ENCODE peak calls at places on chromosome 9, in eight cellular contexts. S, M, D, Z, G, U, V and Q are unnamed samples.

GRCh38 chr9:13163287-13163686 is 116.2 kb downstream of the MPDZ start:
- DNase-seq in S (no peak), M (no peak), D (no peak), Z (no peak), G (no peak), U (no peak), V (no peak), Q (no peak)

GRCh38 chr9:109192732-109193361 is 25.8 kb upstream of the FRRS1L start:
- DNase-seq in S (peak), M (peak), D (peak), Z (no peak), G (peak), U (no peak), V (no peak), Q (no peak)

GRCh38 chr9:129392093-129392541 is 214.1 kb upstream of the IER5L start:
- DNase-seq in S (no peak), M (peak), D (no peak), Z (no peak), G (no peak), U (peak), V (no peak), Q (no peak)

GRCh38 chr9:26308328-26308727 is 584.3 kb downstream of the CAAP1 start:
- DNase-seq in S (no peak), M (no peak), D (no peak), Z (no peak), G (no peak), U (no peak), V (no peak), Q (no peak)

GRCh38 chr9:127930298-127931091 is at the start of gene PIP5KL1:
- DNase-seq in S (peak), M (peak), D (peak), Z (peak), G (peak), U (peak), V (peak), Q (peak)

GRCh38 chr9:17319822-17320221 is 185.0 kb downstream of the CNTLN start:
- DNase-seq in S (no peak), M (peak), D (no peak), Z (no peak), G (no peak), U (no peak), V (no peak), Q (no peak)

GRCh38 chr9:105818903-105819302 is 124.6 kb downstream of the TMEM38B start:
- DNase-seq in S (no peak), M (no peak), D (no peak), Z (no peak), G (no peak), U (no peak), V (no peak), Q (no peak)

GRCh38 chr9:22446589-22446949 is at the start of gene DMRTA1:
- DNase-seq in S (no peak), M (peak), D (peak), Z (peak), G (peak), U (peak), V (no peak), Q (no peak)

GRCh38 chr9:87640385-87640795 is 85.5 kb upstream of the CTSL start:
- DNase-seq in S (no peak), M (peak), D (no peak), Z (no peak), G (peak), U (no peak), V (no peak), Q (no peak)

GRCh38 chr9:133114451-133114885 is 6.6 kb downstream of the RALGDS start:
- DNase-seq in S (no peak), M (peak), D (no peak), Z (peak), G (no peak), U (peak), V (no peak), Q (no peak)

GRCh38 chr9:110626109-110626829 is 42.3 kb upstream of the MUSK start:
- DNase-seq in S (no peak), M (no peak), D (no peak), Z (peak), G (no peak), U (no peak), V (no peak), Q (no peak)

GRCh38 chr9:18358325-18358724 is 115.6 kb upstream of the ADAMTSL1 start:
- DNase-seq in S (no peak), M (no peak), D (no peak), Z (no peak), G (no peak), U (no peak), V (no peak), Q (no peak)

GRCh38 chr9:34540826-34541225 is 18.0 kb upstream of the ENHO start:
- DNase-seq in S (no peak), M (peak), D (no peak), Z (no peak), G (no peak), U (no peak), V (no peak), Q (no peak)

GRCh38 chr9:132586830-132587483 is 4.6 kb downstream of the BARHL1 start:
- DNase-seq in S (no peak), M (peak), D (no peak), Z (no peak), G (no peak), U (no peak), V (no peak), Q (no peak)

GRCh38 chr9:112642126-112642525 is 75.8 kb downstream of the INIP start:
- DNase-seq in S (no peak), M (no peak), D (no peak), Z (peak), G (no peak), U (no peak), V (no peak), Q (no peak)

GRCh38 chr9:101635020-101635419 is 40.3 kb upstream of the PPP3R2 start:
- DNase-seq in S (no peak), M (no peak), D (no peak), Z (no peak), G (no peak), U (no peak), V (no peak), Q (no peak)

GRCh38 chr9:133771486-133772482 is 33.6 kb upstream of the SARDH start:
- DNase-seq in S (no peak), M (no peak), D (peak), Z (peak), G (peak), U (peak), V (no peak), Q (no peak)

GRCh38 chr9:89602978-89603628 is 1.7 kb upstream of the GADD45G start:
- DNase-seq in S (peak), M (peak), D (peak), Z (peak), G (peak), U (peak), V (peak), Q (peak)

GRCh38 chr9:97440160-97440559 is 28.3 kb downstream of the TDRD7 start:
- DNase-seq in S (no peak), M (no peak), D (no peak), Z (no peak), G (no peak), U (no peak), V (no peak), Q (no peak)

DNA sequence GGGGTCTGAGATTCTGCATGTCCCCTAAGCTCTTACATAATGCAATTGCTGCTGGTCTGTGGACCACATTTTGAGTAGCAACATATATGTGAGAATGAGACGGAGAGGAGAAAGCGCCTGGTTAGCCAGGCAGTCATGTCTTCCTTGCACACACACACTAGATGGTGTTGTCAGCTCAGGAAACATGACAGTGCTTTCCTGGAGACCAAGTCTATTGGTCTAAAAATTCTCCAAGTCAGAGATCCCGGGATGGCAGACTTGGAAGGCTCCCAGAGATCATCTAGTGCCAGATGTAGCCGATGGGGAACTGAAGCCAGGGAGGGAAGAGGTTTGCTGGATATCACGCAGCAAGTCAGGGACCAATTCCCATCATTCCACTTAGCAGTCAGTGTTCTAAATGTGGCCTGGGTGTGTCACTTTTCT is 53.4 kb downstream of the GALNT12 start:
- DNase-seq in S (peak), M (peak), D (no peak), Z (peak), G (peak), U (no peak), V (no peak), Q (no peak)
- TF ChIP-seq CTCF in S (peak), M (peak), D (no peak), Z (peak), G (no peak), U (peak), V (no peak), Q (no peak)

DNA sequence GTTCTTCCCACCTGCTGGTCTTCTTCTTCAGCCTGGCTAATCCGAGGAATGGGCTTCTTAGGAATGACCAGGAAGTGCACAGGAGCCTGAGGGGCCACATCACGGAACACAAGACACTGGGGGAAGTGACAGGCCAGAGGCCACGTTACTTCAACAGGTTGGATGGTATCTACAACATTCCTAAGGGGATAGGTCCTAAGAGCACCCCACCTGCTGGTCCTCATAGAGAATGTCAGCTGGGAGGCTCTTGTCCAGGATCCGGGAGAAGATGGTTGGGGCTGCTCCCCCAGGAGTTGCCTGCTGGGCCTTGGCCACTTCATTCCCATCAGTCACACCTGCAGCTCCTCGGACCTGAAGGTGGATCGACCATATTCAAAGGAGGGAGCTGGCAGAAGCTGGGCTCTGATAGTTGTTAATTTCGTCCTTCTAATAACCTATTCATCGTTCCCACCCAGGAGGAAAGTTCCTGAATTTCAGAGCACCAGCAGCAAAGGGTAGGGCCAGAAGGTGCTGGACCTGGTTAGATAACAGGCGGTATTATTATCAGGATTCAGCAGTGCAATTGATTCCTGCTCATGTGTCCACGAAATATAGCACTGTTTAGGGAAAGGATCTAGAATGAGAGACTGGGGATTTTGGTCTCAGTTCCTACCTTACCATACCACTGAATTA is 1.3 kb downstream of the HINT2 start:
- DNase-seq in S (peak), M (peak), D (peak), Z (no peak), G (no peak), U (no peak), V (no peak), Q (no peak)
- TF ChIP-seq CTCF in S (peak), M (peak), D (peak), Z (peak), G (no peak), U (no peak), V (no peak), Q (no peak)

GRCh38 chr9:137406876-137407589 is 15.9 kb downstream of the EXD3 start:
- DNase-seq in S (no peak), M (peak), D (peak), Z (peak), G (peak), U (peak), V (peak), Q (no peak)
- TF ChIP-seq CTCF in S (no peak), M (peak), D (peak), Z (peak), G (no peak), U (peak), V (peak), Q (no peak)

GRCh38 chr9:113796651-113797426 is 79.3 kb upstream of the ZNF618 start:
- DNase-seq in S (no peak), M (no peak), D (peak), Z (no peak), G (peak), U (no peak), V (no peak), Q (no peak)
- TF ChIP-seq CTCF in S (no peak), M (no peak), D (peak), Z (no peak), G (no peak), U (no peak), V (no peak), Q (no peak)

GRCh38 chr9:84779892-84780291 is 110.4 kb downstream of the NTRK2 start:
- DNase-seq in S (no peak), M (no peak), D (no peak), Z (no peak), G (no peak), U (no peak), V (no peak), Q (no peak)

GRCh38 chr9:84778537-84778936 is 109.0 kb downstream of the NTRK2 start:
- DNase-seq in S (no peak), M (no peak), D (no peak), Z (no peak), G (no peak), U (no peak), V (no peak), Q (no peak)

GRCh38 chr9:84780385-84780784 is 110.9 kb downstream of the NTRK2 start:
- DNase-seq in S (no peak), M (no peak), D (no peak), Z (no peak), G (no peak), U (no peak), V (no peak), Q (no peak)

GRCh38 chr9:84782228-84782866 is 112.8 kb downstream of the NTRK2 start:
- DNase-seq in S (no peak), M (no peak), D (no peak), Z (no peak), G (no peak), U (no peak), V (no peak), Q (no peak)

DNA sequence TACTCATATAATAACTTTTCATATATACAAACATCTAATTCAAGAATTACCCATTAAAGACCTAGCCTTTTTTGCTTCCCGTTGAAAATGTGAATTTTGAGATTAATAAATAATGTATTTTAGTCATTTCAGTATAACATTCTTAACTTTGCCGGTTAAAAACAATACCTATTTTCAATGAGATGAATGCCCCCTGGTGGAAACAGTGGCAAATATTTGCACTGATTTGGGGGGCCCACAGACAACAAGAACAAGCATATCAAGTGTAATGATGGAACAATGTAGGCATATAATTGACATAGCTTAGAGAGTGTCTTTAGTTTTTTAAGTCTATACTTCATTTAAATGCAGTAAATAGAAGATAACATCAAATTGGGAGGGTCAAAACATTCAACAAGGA is 111.9 kb downstream of the NTRK2 start:
- DNase-seq in S (peak), M (peak), D (peak), Z (no peak), G (no peak), U (no peak), V (no peak), Q (no peak)
- TF ChIP-seq CTCF in S (peak), M (peak), D (peak), Z (peak), G (no peak), U (peak), V (no peak), Q (no peak)

GRCh38 chr9:72205513-72205912 is 56.3 kb downstream of the GDA start:
- DNase-seq in S (no peak), M (no peak), D (no peak), Z (no peak), G (no peak), U (no peak), V (no peak), Q (no peak)

GRCh38 chr9:72200452-72200851 is 51.2 kb downstream of the GDA start:
- DNase-seq in S (no peak), M (no peak), D (no peak), Z (no peak), G (no peak), U (no peak), V (no peak), Q (no peak)

GRCh38 chr9:72207278-72207677 is 58.0 kb downstream of the GDA start:
- DNase-seq in S (no peak), M (no peak), D (no peak), Z (no peak), G (no peak), U (no peak), V (no peak), Q (no peak)

GRCh38 chr9:72204062-72204461 is 54.8 kb downstream of the GDA start:
- DNase-seq in S (no peak), M (no peak), D (no peak), Z (no peak), G (no peak), U (no peak), V (no peak), Q (no peak)

GRCh38 chr9:72203205-72203803 is 54.1 kb downstream of the GDA start:
- DNase-seq in S (peak), M (peak), D (peak), Z (no peak), G (no peak), U (no peak), V (no peak), Q (no peak)
- TF ChIP-seq CTCF in S (peak), M (peak), D (peak), Z (peak), G (no peak), U (peak), V (no peak), Q (no peak)

DNA sequence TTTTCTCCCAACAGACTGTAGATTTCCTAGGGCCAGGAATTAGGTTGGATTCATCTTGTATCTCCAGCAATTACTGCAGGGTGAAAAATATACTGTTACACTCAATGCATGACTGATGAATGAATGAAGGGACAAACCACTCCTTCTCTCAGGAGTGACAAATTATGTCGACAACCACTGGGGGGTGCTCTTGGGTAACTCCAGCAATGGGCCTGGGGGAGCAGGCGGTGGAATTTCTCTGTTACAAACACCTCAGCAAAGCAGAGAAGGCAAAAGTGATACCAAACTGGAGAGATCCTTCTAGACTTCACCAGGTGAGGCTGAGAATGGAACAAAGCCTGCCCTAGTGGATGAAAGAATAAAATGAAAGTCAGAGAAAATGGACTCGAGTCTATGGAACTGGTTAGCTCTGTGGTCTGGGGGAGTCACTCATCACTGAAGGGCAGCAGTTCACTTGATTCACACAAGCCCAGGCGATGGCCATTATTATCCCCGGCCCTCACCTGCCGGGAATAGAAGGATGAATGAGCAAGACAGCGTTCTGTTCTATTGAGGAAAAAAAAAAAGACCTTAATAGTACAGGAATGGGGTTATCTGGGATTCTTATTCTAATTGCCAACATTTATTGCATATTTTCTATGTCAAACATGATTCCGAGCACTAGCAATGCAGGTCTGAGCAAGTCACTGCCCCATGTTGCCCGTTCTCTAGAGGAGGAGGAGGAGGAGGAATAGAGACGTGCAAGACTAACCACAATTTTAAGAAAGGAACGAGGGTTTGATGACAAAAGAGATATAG is 341.1 kb downstream of the ASTN2 start:
- DNase-seq in S (peak), M (peak), D (peak), Z (no peak), G (no peak), U (no peak), V (no peak), Q (no peak)
- TF ChIP-seq CTCF in S (peak), M (peak), D (peak), Z (peak), G (no peak), U (peak), V (no peak), Q (no peak)

DNA sequence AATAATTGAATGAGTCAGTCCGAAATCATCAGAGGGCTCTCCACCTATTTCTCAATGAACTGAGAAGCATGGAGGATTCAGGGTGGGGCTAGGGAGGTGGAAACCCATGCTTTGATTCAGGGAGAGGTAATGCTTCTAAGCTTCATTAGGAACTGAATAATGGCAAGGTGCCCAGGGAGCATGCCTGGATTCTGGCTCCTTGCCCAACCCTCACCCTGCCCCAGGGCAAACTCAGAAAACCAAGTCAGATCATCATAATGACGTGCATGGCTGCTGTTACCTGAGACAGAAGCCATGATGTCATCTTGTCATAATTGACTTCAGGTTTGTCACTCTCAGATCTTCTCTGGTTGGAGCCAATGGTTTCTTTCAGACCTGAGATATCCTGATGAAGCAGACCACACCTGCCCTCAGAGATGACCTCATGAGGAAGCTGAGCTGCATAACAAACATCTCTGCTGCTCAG is 199.6 kb downstream of the SYK start:
- DNase-seq in S (no peak), M (peak), D (no peak), Z (no peak), G (no peak), U (no peak), V (no peak), Q (no peak)
- TF ChIP-seq CTCF in S (no peak), M (no peak), D (no peak), Z (no peak), G (no peak), U (no peak), V (no peak), Q (no peak)

DNA sequence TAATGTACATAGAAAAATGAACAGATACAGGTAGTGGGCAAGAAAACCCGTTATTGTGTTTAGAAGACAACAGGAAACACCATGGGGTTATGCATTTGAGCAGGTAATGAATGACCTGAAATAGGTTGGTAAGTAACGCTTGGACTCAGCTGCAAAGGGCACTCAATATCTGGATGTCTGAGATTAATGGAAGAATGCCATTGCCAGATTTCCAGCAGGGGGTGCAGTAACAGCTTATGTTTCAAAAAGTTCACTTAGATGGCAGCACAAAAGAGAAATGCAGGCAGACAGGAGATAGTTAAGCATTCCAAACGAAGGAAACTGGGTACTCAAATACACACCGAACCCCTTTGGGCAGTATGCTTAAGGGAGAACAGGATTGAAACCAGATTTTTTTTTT is 285.5 kb upstream of the VLDLR start:
- DNase-seq in S (no peak), M (no peak), D (no peak), Z (no peak), G (no peak), U (no peak), V (no peak), Q (no peak)
- TF ChIP-seq CTCF in S (peak), M (peak), D (no peak), Z (peak), G (no peak), U (no peak), V (no peak), Q (no peak)